ENCODE peak calls at places on chromosomes 7 and 10, in ten cellular contexts. One of them, this sample, is unnamed.

GRCh38 chr10:88731296-88731695 is 25.2 kb downstream of the LIPK start:
- DNase-seq in prostate gland: no peak
- DNase-seq in thoracic aorta: no peak
- DNase-seq in fibroblast of lung: no peak
- DNase-seq in OCI-LY7: no peak
- DNase-seq in astrocyte of the spinal cord: no peak
- DNase-seq in HFF-Myc: no peak
- DNase-seq in AG04450: no peak
- DNase-seq in glutamatergic neuron: no peak
- DNase-seq in PC-3: no peak
- DNase-seq in this sample: no peak

GRCh38 chr7:46146454-46147255 is 225.6 kb upstream of the IGFBP3 start:
- DNase-seq in prostate gland: no peak
- DNase-seq in thoracic aorta: peak
- DNase-seq in fibroblast of lung: peak
- DNase-seq in OCI-LY7: no peak
- DNase-seq in astrocyte of the spinal cord: peak
- DNase-seq in HFF-Myc: no peak
- DNase-seq in AG04450: no peak
- DNase-seq in glutamatergic neuron: no peak
- DNase-seq in PC-3: peak
- DNase-seq in this sample: no peak

GRCh38 chr7:81583882-81584533 is 185.8 kb downstream of the HGF start:
- DNase-seq in prostate gland: no peak
- DNase-seq in thoracic aorta: no peak
- DNase-seq in fibroblast of lung: peak
- DNase-seq in OCI-LY7: no peak
- DNase-seq in astrocyte of the spinal cord: no peak
- DNase-seq in HFF-Myc: no peak
- DNase-seq in AG04450: no peak
- DNase-seq in glutamatergic neuron: no peak
- DNase-seq in PC-3: no peak
- DNase-seq in this sample: no peak

GRCh38 chr10:33330543-33331019 is 3.9 kb downstream of the NRP1 start:
- DNase-seq in prostate gland: peak
- DNase-seq in thoracic aorta: peak
- DNase-seq in fibroblast of lung: peak
- DNase-seq in OCI-LY7: peak
- DNase-seq in astrocyte of the spinal cord: peak
- DNase-seq in HFF-Myc: peak
- DNase-seq in AG04450: peak
- DNase-seq in glutamatergic neuron: peak
- DNase-seq in PC-3: peak
- DNase-seq in this sample: peak

GRCh38 chr7:6128205-6128604 is 97.0 kb downstream of the ANKRD61 start:
- DNase-seq in prostate gland: no peak
- DNase-seq in thoracic aorta: no peak
- DNase-seq in fibroblast of lung: no peak
- DNase-seq in OCI-LY7: no peak
- DNase-seq in astrocyte of the spinal cord: no peak
- DNase-seq in HFF-Myc: no peak
- DNase-seq in AG04450: no peak
- DNase-seq in glutamatergic neuron: no peak
- DNase-seq in PC-3: no peak
- DNase-seq in this sample: no peak

GRCh38 chr7:131654668-131655326 is 98.4 kb upstream of the PODXL start:
- DNase-seq in prostate gland: peak
- DNase-seq in thoracic aorta: peak
- DNase-seq in fibroblast of lung: peak
- DNase-seq in OCI-LY7: peak
- DNase-seq in astrocyte of the spinal cord: peak
- DNase-seq in HFF-Myc: no peak
- DNase-seq in AG04450: peak
- DNase-seq in glutamatergic neuron: peak
- DNase-seq in PC-3: peak
- DNase-seq in this sample: peak

GRCh38 chr7:27409776-27410175 is 167.2 kb downstream of the EVX1 start:
- DNase-seq in prostate gland: no peak
- DNase-seq in thoracic aorta: no peak
- DNase-seq in fibroblast of lung: peak
- DNase-seq in OCI-LY7: no peak
- DNase-seq in astrocyte of the spinal cord: no peak
- DNase-seq in HFF-Myc: peak
- DNase-seq in AG04450: no peak
- DNase-seq in glutamatergic neuron: no peak
- DNase-seq in PC-3: peak
- DNase-seq in this sample: no peak

GRCh38 chr7:89401690-89402089 is 606.2 kb upstream of the TEX47 start:
- DNase-seq in prostate gland: no peak
- DNase-seq in thoracic aorta: no peak
- DNase-seq in fibroblast of lung: no peak
- DNase-seq in OCI-LY7: no peak
- DNase-seq in astrocyte of the spinal cord: no peak
- DNase-seq in HFF-Myc: no peak
- DNase-seq in AG04450: no peak
- DNase-seq in glutamatergic neuron: no peak
- DNase-seq in PC-3: no peak
- DNase-seq in this sample: no peak

DNA sequence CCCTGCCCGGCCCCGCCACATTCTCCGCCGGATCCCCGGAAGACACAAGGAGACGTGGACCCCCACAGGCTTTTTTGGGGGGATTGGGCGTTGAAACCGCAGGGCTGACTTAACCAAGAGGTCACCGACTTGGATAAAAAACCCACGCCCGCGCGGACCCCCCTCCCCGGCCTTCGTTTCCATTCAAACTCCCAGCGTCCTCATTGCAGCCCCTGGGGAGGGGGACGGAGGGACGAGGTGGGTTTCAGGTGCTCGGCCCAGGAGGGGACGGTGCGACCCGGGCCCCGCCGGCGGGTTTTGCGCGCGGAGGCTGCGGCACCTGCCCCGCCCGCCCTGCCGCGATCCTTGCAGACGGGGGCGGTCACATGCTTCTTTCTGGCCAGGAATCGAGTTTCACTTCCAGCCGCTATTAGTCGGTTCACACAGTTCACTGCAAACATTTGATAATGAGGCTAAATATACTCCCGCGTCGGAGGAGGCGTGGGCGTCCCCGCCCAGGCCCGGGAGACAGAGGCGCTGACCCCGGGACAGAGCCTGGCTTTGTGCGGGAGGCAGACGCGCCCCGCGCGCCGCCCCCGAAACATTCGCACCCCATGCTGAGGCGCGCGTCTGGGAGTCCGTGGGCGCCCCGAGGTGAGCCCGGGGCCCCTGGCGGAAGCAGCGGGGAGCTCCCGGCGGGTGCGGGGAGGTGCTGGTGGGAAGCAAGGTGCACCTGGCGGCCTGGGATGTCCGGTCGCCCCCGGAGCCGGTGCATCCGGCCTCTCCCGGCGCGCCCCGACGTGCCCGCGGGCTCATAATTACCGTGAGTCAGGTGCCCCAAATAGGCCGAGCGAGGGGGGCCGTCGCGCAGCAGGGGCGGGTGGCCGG is 2.7 kb upstream of the PDGFA start:
- DNase-seq in prostate gland: peak
- DNase-seq in thoracic aorta: no peak
- DNase-seq in fibroblast of lung: peak
- DNase-seq in OCI-LY7: no peak
- DNase-seq in astrocyte of the spinal cord: peak
- DNase-seq in HFF-Myc: no peak
- DNase-seq in AG04450: no peak
- DNase-seq in glutamatergic neuron: no peak
- DNase-seq in PC-3: peak
- DNase-seq in this sample: peak
- TF ChIP-seq CTCF in prostate gland: no peak
- TF ChIP-seq CTCF in thoracic aorta: no peak
- TF ChIP-seq CTCF in fibroblast of lung: no peak
- TF ChIP-seq CTCF in OCI-LY7: no peak
- TF ChIP-seq CTCF in astrocyte of the spinal cord: no peak
- TF ChIP-seq CTCF in HFF-Myc: no peak
- TF ChIP-seq CTCF in AG04450: no peak
- TF ChIP-seq CTCF in glutamatergic neuron: no peak
- TF ChIP-seq CTCF in PC-3: no peak
- TF ChIP-seq CTCF in this sample: no peak

GRCh38 chr10:123378302-123378701 is 224.1 kb downstream of the BUB3 start:
- DNase-seq in prostate gland: no peak
- DNase-seq in thoracic aorta: no peak
- DNase-seq in fibroblast of lung: no peak
- DNase-seq in OCI-LY7: no peak
- DNase-seq in astrocyte of the spinal cord: no peak
- DNase-seq in HFF-Myc: no peak
- DNase-seq in AG04450: no peak
- DNase-seq in glutamatergic neuron: no peak
- DNase-seq in PC-3: peak
- DNase-seq in this sample: no peak

GRCh38 chr10:123379156-123379555 is 225.0 kb downstream of the BUB3 start:
- DNase-seq in prostate gland: no peak
- DNase-seq in thoracic aorta: no peak
- DNase-seq in fibroblast of lung: no peak
- DNase-seq in OCI-LY7: no peak
- DNase-seq in astrocyte of the spinal cord: no peak
- DNase-seq in HFF-Myc: no peak
- DNase-seq in AG04450: no peak
- DNase-seq in glutamatergic neuron: no peak
- DNase-seq in PC-3: no peak
- DNase-seq in this sample: no peak

GRCh38 chr10:123377883-123378282 is 223.7 kb downstream of the BUB3 start:
- DNase-seq in prostate gland: no peak
- DNase-seq in thoracic aorta: no peak
- DNase-seq in fibroblast of lung: peak
- DNase-seq in OCI-LY7: no peak
- DNase-seq in astrocyte of the spinal cord: no peak
- DNase-seq in HFF-Myc: no peak
- DNase-seq in AG04450: no peak
- DNase-seq in glutamatergic neuron: no peak
- DNase-seq in PC-3: peak
- DNase-seq in this sample: no peak

GRCh38 chr10:123381271-123381670 is 227.1 kb downstream of the BUB3 start:
- DNase-seq in prostate gland: no peak
- DNase-seq in thoracic aorta: no peak
- DNase-seq in fibroblast of lung: no peak
- DNase-seq in OCI-LY7: no peak
- DNase-seq in astrocyte of the spinal cord: no peak
- DNase-seq in HFF-Myc: no peak
- DNase-seq in AG04450: no peak
- DNase-seq in glutamatergic neuron: no peak
- DNase-seq in PC-3: peak
- DNase-seq in this sample: no peak

DNA sequence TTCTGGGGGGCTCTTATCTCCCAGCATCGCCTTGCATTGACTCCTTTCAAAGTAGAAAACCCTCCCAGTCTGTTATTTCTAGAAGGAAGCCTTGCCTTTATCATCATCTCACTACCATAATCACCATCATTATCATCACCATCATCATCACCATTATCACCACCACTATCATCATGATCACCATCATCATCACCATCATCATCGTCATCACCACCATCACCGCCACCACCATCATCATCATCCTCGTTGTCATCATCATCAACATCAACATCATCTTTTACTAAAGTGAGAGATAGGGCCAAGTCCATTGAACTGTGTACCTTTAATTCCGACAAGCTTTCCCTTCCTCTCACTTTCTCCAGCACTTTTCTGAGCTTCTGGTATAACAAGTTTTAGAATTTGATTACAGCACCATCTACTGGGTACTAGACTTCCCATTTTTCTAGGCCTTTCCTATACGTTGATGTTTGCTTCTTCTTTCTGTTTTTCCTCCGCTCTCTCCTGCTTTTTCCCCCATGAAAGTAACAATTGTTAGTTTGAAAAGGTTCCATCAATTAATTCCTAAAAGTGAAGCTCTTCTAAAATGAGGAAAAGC is 226.4 kb downstream of the BUB3 start:
- DNase-seq in prostate gland: no peak
- DNase-seq in thoracic aorta: no peak
- DNase-seq in fibroblast of lung: peak
- DNase-seq in OCI-LY7: no peak
- DNase-seq in astrocyte of the spinal cord: no peak
- DNase-seq in HFF-Myc: no peak
- DNase-seq in AG04450: no peak
- DNase-seq in glutamatergic neuron: no peak
- DNase-seq in PC-3: peak
- DNase-seq in this sample: no peak
- TF ChIP-seq CTCF in prostate gland: peak
- TF ChIP-seq CTCF in thoracic aorta: no peak
- TF ChIP-seq CTCF in fibroblast of lung: no peak
- TF ChIP-seq CTCF in OCI-LY7: peak
- TF ChIP-seq CTCF in astrocyte of the spinal cord: no peak
- TF ChIP-seq CTCF in HFF-Myc: no peak
- TF ChIP-seq CTCF in AG04450: no peak
- TF ChIP-seq CTCF in glutamatergic neuron: no peak
- TF ChIP-seq CTCF in PC-3: peak
- TF ChIP-seq CTCF in this sample: no peak

GRCh38 chr10:1297566-1298301 is 241.5 kb downstream of the WDR37 start:
- DNase-seq in prostate gland: no peak
- DNase-seq in thoracic aorta: no peak
- DNase-seq in fibroblast of lung: no peak
- DNase-seq in OCI-LY7: peak
- DNase-seq in astrocyte of the spinal cord: no peak
- DNase-seq in HFF-Myc: no peak
- DNase-seq in AG04450: no peak
- DNase-seq in glutamatergic neuron: no peak
- DNase-seq in PC-3: no peak
- DNase-seq in this sample: no peak
- TF ChIP-seq CTCF in prostate gland: no peak
- TF ChIP-seq CTCF in thoracic aorta: no peak
- TF ChIP-seq CTCF in fibroblast of lung: no peak
- TF ChIP-seq CTCF in OCI-LY7: peak
- TF ChIP-seq CTCF in astrocyte of the spinal cord: no peak
- TF ChIP-seq CTCF in HFF-Myc: no peak
- TF ChIP-seq CTCF in AG04450: no peak
- TF ChIP-seq CTCF in glutamatergic neuron: peak
- TF ChIP-seq CTCF in PC-3: no peak
- TF ChIP-seq CTCF in this sample: no peak

GRCh38 chr7:22296265-22296566 is 60.7 kb downstream of the RAPGEF5 start:
- DNase-seq in prostate gland: no peak
- DNase-seq in thoracic aorta: no peak
- DNase-seq in fibroblast of lung: no peak
- DNase-seq in OCI-LY7: no peak
- DNase-seq in astrocyte of the spinal cord: no peak
- DNase-seq in HFF-Myc: no peak
- DNase-seq in AG04450: no peak
- DNase-seq in glutamatergic neuron: no peak
- DNase-seq in PC-3: no peak
- DNase-seq in this sample: no peak

GRCh38 chr7:22291979-22292378 is 65.0 kb downstream of the RAPGEF5 start:
- DNase-seq in prostate gland: no peak
- DNase-seq in thoracic aorta: no peak
- DNase-seq in fibroblast of lung: no peak
- DNase-seq in OCI-LY7: no peak
- DNase-seq in astrocyte of the spinal cord: no peak
- DNase-seq in HFF-Myc: no peak
- DNase-seq in AG04450: no peak
- DNase-seq in glutamatergic neuron: peak
- DNase-seq in PC-3: no peak
- DNase-seq in this sample: no peak

GRCh38 chr7:22292519-22292918 is 64.4 kb downstream of the RAPGEF5 start:
- DNase-seq in prostate gland: no peak
- DNase-seq in thoracic aorta: no peak
- DNase-seq in fibroblast of lung: no peak
- DNase-seq in OCI-LY7: no peak
- DNase-seq in astrocyte of the spinal cord: peak
- DNase-seq in HFF-Myc: no peak
- DNase-seq in AG04450: no peak
- DNase-seq in glutamatergic neuron: no peak
- DNase-seq in PC-3: no peak
- DNase-seq in this sample: no peak

GRCh38 chr7:22296916-22297315 is 60.0 kb downstream of the RAPGEF5 start:
- DNase-seq in prostate gland: no peak
- DNase-seq in thoracic aorta: no peak
- DNase-seq in fibroblast of lung: peak
- DNase-seq in OCI-LY7: no peak
- DNase-seq in astrocyte of the spinal cord: peak
- DNase-seq in HFF-Myc: no peak
- DNase-seq in AG04450: no peak
- DNase-seq in glutamatergic neuron: no peak
- DNase-seq in PC-3: peak
- DNase-seq in this sample: no peak

DNA sequence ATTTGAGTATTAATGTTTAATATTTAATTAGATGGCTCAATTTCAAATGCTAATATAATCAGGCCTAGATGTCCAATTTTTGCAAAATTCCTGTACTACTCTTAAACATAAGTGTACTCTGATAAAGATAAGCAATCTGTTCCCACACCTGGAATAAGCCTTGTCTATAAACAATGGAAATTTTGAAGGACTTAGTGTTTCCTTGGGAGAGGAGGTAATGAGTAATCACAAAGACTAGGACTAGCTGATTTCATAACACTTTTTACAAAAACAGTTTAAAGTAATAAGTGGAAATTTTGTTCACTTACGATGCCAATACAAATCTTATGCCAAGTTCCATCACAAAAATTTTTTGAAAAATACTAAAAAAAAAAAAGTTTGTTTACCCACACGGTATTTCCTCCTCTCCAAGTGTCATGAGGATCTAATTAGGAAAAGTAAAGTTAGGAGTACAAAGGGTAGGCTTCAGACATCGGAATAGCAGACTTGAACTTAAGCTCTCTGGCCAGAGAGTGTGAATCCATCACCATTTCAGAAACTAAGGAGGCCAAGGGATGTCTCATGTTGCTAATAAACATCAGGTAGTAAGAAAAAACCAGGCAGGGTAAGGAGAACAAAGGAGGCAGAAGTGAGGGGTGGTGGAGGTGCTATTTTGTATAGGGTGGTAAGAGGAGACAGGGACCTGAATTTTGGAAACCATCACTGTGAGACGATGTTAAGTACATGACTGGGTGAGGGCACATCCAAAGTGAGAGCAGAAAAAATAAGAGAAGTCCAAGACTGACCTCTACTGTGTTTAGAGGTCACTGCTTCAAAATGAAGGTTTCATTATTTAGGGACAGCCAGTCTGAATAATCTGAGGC is 61.3 kb downstream of the RAPGEF5 start:
- DNase-seq in prostate gland: no peak
- DNase-seq in thoracic aorta: no peak
- DNase-seq in fibroblast of lung: peak
- DNase-seq in OCI-LY7: no peak
- DNase-seq in astrocyte of the spinal cord: no peak
- DNase-seq in HFF-Myc: no peak
- DNase-seq in AG04450: no peak
- DNase-seq in glutamatergic neuron: no peak
- DNase-seq in PC-3: no peak
- DNase-seq in this sample: no peak
- TF ChIP-seq CTCF in prostate gland: no peak
- TF ChIP-seq CTCF in thoracic aorta: no peak
- TF ChIP-seq CTCF in fibroblast of lung: no peak
- TF ChIP-seq CTCF in OCI-LY7: no peak
- TF ChIP-seq CTCF in astrocyte of the spinal cord: no peak
- TF ChIP-seq CTCF in HFF-Myc: no peak
- TF ChIP-seq CTCF in AG04450: peak
- TF ChIP-seq CTCF in glutamatergic neuron: no peak
- TF ChIP-seq CTCF in PC-3: no peak
- TF ChIP-seq CTCF in this sample: no peak